ENCODE peak calls at places on chromosomes 13 and 19, in nine cellular contexts. H is breast epithelium, B is cardiac muscle cell, S is stomach, J is tibial nerve, O is neuronal stem cell, K is mesenchymal stem cell, E is mammary epithelial cell, I is A549. G is an unnamed sample.

GRCh38 chr19:37914908-37915307 is 7.9 kb downstream of the SIPA1L3 start:
- DNase-seq in H (no peak), B (no peak), S (no peak), J (no peak), O (no peak), K (no peak), E (no peak), I (no peak), G (no peak)

GRCh38 chr19:48637948-48638830 is 1.0 kb upstream of the DBP start:
- DNase-seq in H (peak), B (peak), S (peak), J (no peak), O (peak), K (peak), E (peak), I (peak), G (peak)

GRCh38 chr19:1360818-1361461 is 22.8 kb upstream of the NDUFS7 start:
- DNase-seq in H (peak), B (peak), S (no peak), J (peak), O (no peak), K (no peak), E (peak), I (no peak), G (peak)

GRCh38 chr13:22073718-22074117 is 402.8 kb downstream of the FGF9 start:
- DNase-seq in H (no peak), B (no peak), S (no peak), J (no peak), O (no peak), K (no peak), E (no peak), I (no peak), G (no peak)

GRCh38 chr19:391726-392374 is 17.1 kb downstream of the C2CD4C start:
- DNase-seq in H (no peak), B (no peak), S (no peak), J (no peak), O (no peak), K (no peak), E (no peak), I (no peak), G (no peak)

GRCh38 chr13:97889803-97890202 is 63.7 kb upstream of the IPO5 start:
- DNase-seq in H (no peak), B (no peak), S (no peak), J (peak), O (no peak), K (no peak), E (no peak), I (no peak), G (no peak)

GRCh38 chr13:110334256-110334655 is 27.2 kb downstream of the COL4A2 start:
- DNase-seq in H (no peak), B (no peak), S (no peak), J (no peak), O (no peak), K (peak), E (peak), I (no peak), G (no peak)

GRCh38 chr13:45511310-45512147 is 46.8 kb downstream of the COG3 start:
- DNase-seq in H (no peak), B (peak), S (no peak), J (no peak), O (peak), K (peak), E (peak), I (peak), G (no peak)

GRCh38 chr13:20685042-20685441 is 18.5 kb upstream of the IL17D start:
- DNase-seq in H (no peak), B (no peak), S (no peak), J (no peak), O (no peak), K (no peak), E (no peak), I (no peak), G (no peak)

GRCh38 chr19:18895038-18895827 is 725 bp downstream of the CERS1 start:
- DNase-seq in H (no peak), B (peak), S (no peak), J (no peak), O (peak), K (peak), E (peak), I (peak), G (peak)

GRCh38 chr19:58407658-58408151 is 744 bp upstream of the ZNF584 start:
- DNase-seq in H (no peak), B (no peak), S (no peak), J (no peak), O (no peak), K (peak), E (no peak), I (no peak), G (no peak)

GRCh38 chr13:80341771-80342271 is 895 bp upstream of the SPRY2 start:
- DNase-seq in H (peak), B (peak), S (no peak), J (no peak), O (peak), K (peak), E (no peak), I (peak), G (peak)

GRCh38 chr13:31355001-31355400 is 155.2 kb downstream of the B3GLCT start:
- DNase-seq in H (no peak), B (no peak), S (no peak), J (no peak), O (no peak), K (no peak), E (no peak), I (no peak), G (no peak)

GRCh38 chr13:48977973-48978372 is 2.3 kb downstream of the FNDC3A start:
- DNase-seq in H (no peak), B (no peak), S (no peak), J (no peak), O (no peak), K (no peak), E (peak), I (no peak), G (no peak)

GRCh38 chr13:51276684-51277083 is 54.5 kb downstream of the FAM124A start:
- DNase-seq in H (peak), B (peak), S (no peak), J (no peak), O (no peak), K (no peak), E (no peak), I (no peak), G (peak)

GRCh38 chr13:45882626-45883025 is 31.1 kb upstream of the SIAH3 start:
- DNase-seq in H (no peak), B (no peak), S (no peak), J (no peak), O (peak), K (no peak), E (no peak), I (no peak), G (no peak)

GRCh38 chr19:42989851-42990250 is 36.4 kb downstream of the PSG11 start:
- DNase-seq in H (no peak), B (no peak), S (no peak), J (no peak), O (no peak), K (no peak), E (peak), I (no peak), G (no peak)

GRCh38 chr13:79775830-79776229 is 294.9 kb downstream of the NDFIP2 start:
- DNase-seq in H (no peak), B (peak), S (peak), J (no peak), O (peak), K (peak), E (peak), I (peak), G (peak)

GRCh38 chr19:51571599-51571998 is 516 bp downstream of the ZNF175 start:
- DNase-seq in H (no peak), B (no peak), S (no peak), J (no peak), O (no peak), K (peak), E (no peak), I (peak), G (no peak)

GRCh38 chr13:52830946-52831345 is 17.5 kb downstream of the PCDH8 start:
- DNase-seq in H (no peak), B (no peak), S (no peak), J (no peak), O (no peak), K (no peak), E (peak), I (no peak), G (no peak)

GRCh38 chr13:95862401-95862800 is 185.5 kb downstream of the DNAJC3 start:
- DNase-seq in H (no peak), B (no peak), S (no peak), J (no peak), O (no peak), K (no peak), E (no peak), I (no peak), G (no peak)

GRCh38 chr13:59835569-59835968 is 328.2 kb downstream of the DIAPH3 start:
- DNase-seq in H (no peak), B (no peak), S (no peak), J (no peak), O (no peak), K (peak), E (no peak), I (no peak), G (no peak)

GRCh38 chr13:86080340-86080995 is 281.2 kb upstream of the SLITRK6 start:
- DNase-seq in H (no peak), B (no peak), S (no peak), J (no peak), O (no peak), K (no peak), E (no peak), I (no peak), G (no peak)

GRCh38 chr13:28301839-28302238 is 163.5 kb downstream of the PAN3 start:
- DNase-seq in H (no peak), B (no peak), S (no peak), J (no peak), O (no peak), K (no peak), E (no peak), I (no peak), G (no peak)

GRCh38 chr13:41637578-41637977 is 180.2 kb downstream of the RGCC start:
- DNase-seq in H (no peak), B (no peak), S (no peak), J (no peak), O (no peak), K (no peak), E (no peak), I (no peak), G (no peak)

GRCh38 chr19:8357007-8357521 is 6.9 kb upstream of the ANGPTL4 start:
- DNase-seq in H (no peak), B (peak), S (no peak), J (no peak), O (no peak), K (peak), E (no peak), I (no peak), G (no peak)

GRCh38 chr19:920051-920857 is 3.1 kb downstream of the KISS1R start:
- DNase-seq in H (no peak), B (peak), S (no peak), J (no peak), O (no peak), K (peak), E (peak), I (no peak), G (no peak)

GRCh38 chr19:17576758-17577532 is 21.5 kb downstream of the COLGALT1 start:
- DNase-seq in H (no peak), B (peak), S (no peak), J (peak), O (peak), K (no peak), E (peak), I (peak), G (peak)

GRCh38 chr19:11194657-11195056 is 2.7 kb downstream of the KANK2 start:
- DNase-seq in H (no peak), B (peak), S (no peak), J (no peak), O (no peak), K (peak), E (no peak), I (no peak), G (no peak)

GRCh38 chr13:40502236-40502635 is 164.2 kb downstream of the FOXO1 start:
- DNase-seq in H (no peak), B (no peak), S (no peak), J (no peak), O (no peak), K (no peak), E (peak), I (no peak), G (no peak)

GRCh38 chr13:109816112-109816978 is 30.0 kb upstream of the IRS2 start:
- DNase-seq in H (no peak), B (no peak), S (no peak), J (no peak), O (no peak), K (no peak), E (peak), I (no peak), G (no peak)

DNA sequence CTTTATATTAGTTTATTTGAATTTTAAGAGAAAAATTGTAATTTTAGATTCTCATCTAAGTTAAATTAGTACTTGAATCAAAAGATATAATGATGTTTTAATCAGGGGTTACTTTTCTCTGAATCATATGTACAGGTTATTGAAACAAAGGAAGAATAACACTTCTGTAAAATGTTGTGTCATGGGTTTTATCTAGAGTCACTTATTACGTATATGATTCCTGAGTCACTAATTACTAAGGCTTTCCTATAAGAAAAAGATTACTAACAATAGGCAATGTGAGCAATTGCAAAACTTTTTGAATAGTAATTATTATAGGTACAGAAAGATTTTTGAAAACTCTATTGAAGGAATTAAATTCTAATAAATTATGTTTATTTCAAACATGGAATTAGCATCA is 99.2 kb upstream of the KLF5 start:
- DNase-seq in H (no peak), B (peak), S (no peak), J (no peak), O (no peak), K (no peak), E (peak), I (no peak), G (no peak)
- H3K27ac ChIP-seq in H (no peak), B (no peak), S (peak), J (no peak), O (no peak), K (no peak), E (peak), I (no peak), G (peak)

GRCh38 chr19:33108161-33108560 is 23.8 kb upstream of the WDR88 start:
- DNase-seq in H (no peak), B (no peak), S (no peak), J (no peak), O (no peak), K (no peak), E (no peak), I (no peak), G (no peak)

GRCh38 chr19:33114302-33114701 is 17.6 kb upstream of the WDR88 start:
- DNase-seq in H (no peak), B (no peak), S (no peak), J (no peak), O (no peak), K (no peak), E (no peak), I (no peak), G (no peak)

GRCh38 chr19:33111587-33111986 is 20.3 kb upstream of the WDR88 start:
- DNase-seq in H (no peak), B (no peak), S (no peak), J (no peak), O (no peak), K (no peak), E (no peak), I (no peak), G (no peak)

DNA sequence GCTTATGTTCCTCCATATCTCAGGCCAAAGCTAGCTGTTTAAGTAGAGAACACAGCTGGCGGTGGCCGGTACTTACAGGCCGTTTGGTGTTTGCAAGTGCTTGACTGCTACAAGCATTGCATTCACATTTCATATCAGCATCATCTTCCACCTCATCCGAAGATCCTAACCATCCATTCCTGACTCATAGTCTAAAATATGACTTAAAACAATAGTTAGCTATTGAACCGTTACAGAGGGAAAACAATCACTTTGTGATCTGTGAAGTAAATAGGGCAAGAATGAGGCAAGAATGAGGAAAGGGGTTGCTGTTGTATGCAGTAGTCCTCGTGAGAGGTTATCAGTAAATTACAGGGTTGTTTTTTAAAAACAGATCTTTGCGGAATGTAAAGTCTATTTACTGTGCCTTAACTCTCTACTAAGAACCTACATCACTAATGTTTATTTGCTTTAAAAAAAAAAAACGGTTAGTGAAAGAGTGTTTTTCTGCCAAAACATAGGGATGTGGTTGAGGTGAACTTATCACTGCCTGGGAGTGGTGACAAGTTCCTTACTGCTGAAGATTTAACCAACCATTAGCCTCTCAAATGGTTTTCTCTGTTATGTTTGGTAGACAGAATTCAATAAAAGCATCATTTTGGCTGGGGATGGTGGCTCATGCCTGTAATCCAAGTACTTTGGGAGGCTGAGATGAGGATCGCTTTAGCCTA is 21.6 kb upstream of the WDR88 start:
- DNase-seq in H (no peak), B (peak), S (no peak), J (no peak), O (no peak), K (no peak), E (peak), I (peak), G (no peak)
- H3K27ac ChIP-seq in H (no peak), B (no peak), S (no peak), J (no peak), O (no peak), K (peak), E (no peak), I (no peak), G (no peak)

DNA sequence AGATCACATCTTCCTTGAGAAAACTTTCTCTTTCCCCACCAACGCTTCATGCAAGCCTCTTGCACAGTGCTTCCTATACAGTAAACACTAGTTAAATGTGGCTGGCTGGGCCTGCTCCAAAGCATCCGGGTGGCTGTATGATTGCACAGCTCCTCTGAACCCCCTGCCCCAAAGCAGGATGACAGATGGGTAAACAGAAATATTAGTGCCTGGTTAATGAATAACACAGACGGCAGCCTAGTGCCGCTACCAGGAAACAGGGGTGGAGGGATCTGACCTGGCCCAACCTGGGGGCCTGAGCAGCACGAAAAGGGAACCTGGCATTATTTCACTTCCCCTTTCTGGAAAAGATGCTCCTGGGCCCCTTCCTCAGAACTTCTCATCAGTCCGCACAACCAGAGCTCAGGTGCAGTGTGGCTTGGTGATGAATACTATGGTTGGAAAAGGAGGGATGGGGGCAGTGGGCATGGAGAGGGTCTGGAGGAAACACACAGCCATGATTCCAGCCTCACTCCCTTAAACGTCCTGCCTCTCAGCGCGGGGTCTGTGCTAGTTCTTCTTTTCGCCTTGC is 10.8 kb downstream of the FFAR2 start:
- DNase-seq in H (no peak), B (no peak), S (peak), J (no peak), O (no peak), K (peak), E (no peak), I (peak), G (no peak)
- H3K27ac ChIP-seq in H (peak), B (no peak), S (peak), J (no peak), O (no peak), K (no peak), E (no peak), I (peak), G (peak)

GRCh38 chr13:47112900-47113299 is 216.0 kb upstream of the HTR2A start:
- DNase-seq in H (no peak), B (no peak), S (no peak), J (no peak), O (no peak), K (no peak), E (no peak), I (no peak), G (no peak)

GRCh38 chr13:47110833-47111240 is 214.0 kb upstream of the HTR2A start:
- DNase-seq in H (no peak), B (no peak), S (no peak), J (no peak), O (no peak), K (no peak), E (no peak), I (no peak), G (no peak)

GRCh38 chr13:47111499-47111898 is 214.6 kb upstream of the HTR2A start:
- DNase-seq in H (no peak), B (peak), S (no peak), J (no peak), O (no peak), K (no peak), E (no peak), I (no peak), G (no peak)

GRCh38 chr13:47112205-47112896 is 215.5 kb upstream of the HTR2A start:
- DNase-seq in H (no peak), B (no peak), S (no peak), J (no peak), O (peak), K (no peak), E (peak), I (no peak), G (no peak)

DNA sequence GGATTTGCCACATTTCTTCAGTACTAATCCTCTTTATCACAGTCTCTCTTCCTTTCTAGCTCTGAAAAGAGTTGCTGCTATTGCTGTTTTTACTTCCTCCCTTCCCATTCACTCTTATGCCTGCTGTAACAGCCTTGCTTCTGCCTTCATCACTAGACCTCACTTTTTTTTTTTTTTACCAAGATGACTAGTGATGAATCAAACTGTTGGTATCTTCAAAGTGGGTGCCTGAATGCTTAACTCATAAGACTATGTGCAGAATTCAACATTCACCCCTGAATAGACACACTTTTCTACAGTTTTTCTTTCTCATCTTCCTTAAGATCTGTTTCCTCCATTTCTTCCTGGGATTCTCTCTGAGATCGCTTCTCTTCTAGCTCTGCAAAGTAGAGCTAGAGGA is 217.2 kb upstream of the HTR2A start:
- DNase-seq in H (no peak), B (peak), S (no peak), J (no peak), O (no peak), K (peak), E (peak), I (no peak), G (no peak)
- H3K27ac ChIP-seq in H (no peak), B (no peak), S (no peak), J (no peak), O (peak), K (peak), E (no peak), I (no peak), G (no peak)